ENCODE peak calls at places on chromosome 1, in six cellular contexts. T, C, Q, A, H and F are unnamed samples.

GRCh38 chr1:22503721-22504410 is 52.2 kb downstream of the ZBTB40 start:
- DNase-seq in T (no peak), C (no peak), Q (no peak), A (no peak), H (no peak), F (peak)

GRCh38 chr1:3304255-3304654 is 150.2 kb upstream of the ARHGEF16 start:
- DNase-seq in T (no peak), C (no peak), Q (no peak), A (no peak), H (no peak), F (no peak)

GRCh38 chr1:27544818-27545612 is 55.0 kb upstream of the WASF2 start:
- DNase-seq in T (peak), C (peak), Q (no peak), A (no peak), H (peak), F (peak)

GRCh38 chr1:150622219-150622975 is 7.0 kb downstream of the ENSA start:
- DNase-seq in T (peak), C (peak), Q (no peak), A (no peak), H (no peak), F (no peak)

GRCh38 chr1:221743416-221744208 is 1.7 kb upstream of the DUSP10 start:
- DNase-seq in T (no peak), C (no peak), Q (no peak), A (peak), H (no peak), F (no peak)

GRCh38 chr1:110672001-110672752 is 2.6 kb downstream of the KCNA3 start:
- DNase-seq in T (no peak), C (no peak), Q (no peak), A (peak), H (peak), F (no peak)

GRCh38 chr1:2999138-2999537 is 22.1 kb upstream of the ACTRT2 start:
- DNase-seq in T (no peak), C (no peak), Q (no peak), A (no peak), H (no peak), F (no peak)

GRCh38 chr1:51158263-51158662 is 56.2 kb downstream of the C1orf185 start:
- DNase-seq in T (no peak), C (no peak), Q (no peak), A (no peak), H (no peak), F (no peak)

GRCh38 chr1:209651148-209651547 is 1.1 kb downstream of the LAMB3 start:
- DNase-seq in T (peak), C (peak), Q (no peak), A (no peak), H (peak), F (peak)

DNA sequence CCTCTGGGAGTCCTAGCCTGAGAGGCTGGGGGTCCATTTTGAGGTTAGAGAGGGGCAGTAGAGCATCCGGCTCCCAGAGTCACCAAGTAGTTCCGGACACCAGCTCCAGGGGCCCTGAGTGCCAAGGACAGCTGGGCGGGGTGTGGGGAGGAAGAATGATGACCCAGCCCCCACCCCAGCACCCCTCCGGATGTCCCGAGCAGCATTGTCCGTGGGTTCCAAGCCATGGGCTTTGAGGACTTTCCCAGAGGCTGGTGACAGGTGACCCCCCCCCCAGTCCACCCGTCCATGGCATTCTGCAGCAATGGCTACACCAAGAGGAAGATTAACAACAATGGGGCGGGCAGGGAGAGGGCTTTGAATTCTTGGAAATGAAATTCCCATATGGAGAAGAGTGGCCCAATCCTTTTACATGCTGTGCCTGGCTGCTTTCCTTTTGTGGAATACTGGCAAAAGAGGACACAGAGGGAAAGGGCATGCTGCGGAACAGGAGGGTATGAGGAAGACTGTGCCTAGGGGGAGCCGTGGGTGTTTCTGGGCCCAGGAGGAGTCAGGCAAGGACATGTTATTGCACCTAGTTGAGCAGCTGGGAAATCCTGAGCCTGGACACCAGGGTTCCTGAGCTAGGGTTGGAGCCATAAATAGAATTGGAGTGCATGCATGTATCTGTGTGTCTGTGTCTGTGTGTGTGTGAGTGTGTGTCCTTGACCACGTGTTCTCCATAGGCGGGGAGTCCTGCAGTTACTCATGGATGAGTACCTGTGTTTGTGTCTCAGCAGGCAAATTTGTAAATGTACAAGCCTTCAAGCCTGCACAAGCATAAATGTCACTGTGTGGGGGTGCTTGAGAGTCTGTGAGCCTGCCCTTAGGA is 953 bp downstream of the ATP1A2 start:
- DNase-seq in T (peak), C (no peak), Q (no peak), A (no peak), H (no peak), F (peak)
- H3K4me3 ChIP-seq in T (peak), C (peak), Q (no peak), A (no peak), H (no peak), F (no peak)

DNA sequence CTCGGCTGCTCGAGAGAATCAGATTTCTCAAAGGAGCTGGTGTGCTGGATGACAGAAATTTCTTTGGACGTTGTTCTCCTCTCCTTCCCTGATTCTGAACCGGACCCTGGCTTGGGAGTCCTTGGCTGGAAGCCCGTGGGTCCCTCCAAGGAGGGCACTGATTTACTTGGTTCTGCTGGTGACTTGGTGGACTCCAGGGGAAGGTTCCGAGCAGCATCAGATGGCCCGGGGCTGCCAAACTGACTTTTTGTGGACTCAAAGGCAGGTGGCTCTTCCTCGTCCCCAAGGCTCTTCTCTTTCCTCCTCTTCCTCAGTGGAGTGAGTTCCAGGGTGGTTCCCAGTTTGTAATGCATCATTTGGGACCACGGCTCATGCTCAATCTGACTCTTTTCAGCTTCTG is 97.9 kb upstream of the EDN2 start:
- DNase-seq in T (no peak), C (no peak), Q (no peak), A (no peak), H (no peak), F (no peak)
- H3K4me3 ChIP-seq in T (no peak), C (no peak), Q (no peak), A (no peak), H (no peak), F (no peak)

DNA sequence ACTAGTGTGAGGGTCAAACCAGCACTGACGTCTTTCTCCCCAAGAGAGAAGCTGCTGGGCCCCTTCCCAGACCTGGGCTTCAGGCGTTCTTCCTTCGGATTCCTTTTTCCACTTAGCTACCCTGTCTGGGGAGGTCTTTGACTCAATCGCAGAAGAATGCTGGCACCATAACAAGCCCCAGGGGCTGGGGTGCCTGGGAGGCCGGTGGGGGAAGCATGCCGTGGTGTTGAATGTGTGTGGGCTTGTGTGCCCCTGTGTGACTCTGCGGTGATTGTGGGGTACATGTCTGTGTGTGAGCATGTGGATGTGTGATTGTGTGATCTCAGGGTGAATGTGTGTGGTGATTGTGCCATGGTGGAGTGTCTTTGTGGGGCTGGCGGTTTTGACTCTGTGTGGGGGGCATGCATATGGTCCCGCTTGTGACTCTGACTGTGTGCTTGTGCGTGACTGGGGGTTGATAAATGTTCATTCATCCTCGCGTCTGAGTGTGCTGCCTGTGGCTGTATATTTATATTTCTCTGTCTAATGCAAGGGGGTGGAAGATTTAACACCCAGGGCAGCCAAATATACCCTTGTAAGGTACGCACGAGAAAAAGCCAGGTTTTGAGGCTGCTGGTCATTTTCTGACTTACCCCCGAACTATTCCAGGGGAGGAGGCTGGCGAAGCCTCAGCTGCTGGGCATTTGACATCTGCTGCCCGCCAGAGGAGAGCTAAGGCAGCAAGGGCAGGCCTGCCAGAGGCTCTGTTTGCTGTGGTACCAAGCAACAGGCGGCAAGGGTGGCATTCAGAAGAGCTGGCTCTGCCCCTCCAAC is 1.1 kb upstream of the SYNC start:
- DNase-seq in T (peak), C (no peak), Q (peak), A (no peak), H (no peak), F (peak)
- H3K4me3 ChIP-seq in T (no peak), C (peak), Q (no peak), A (no peak), H (no peak), F (peak)

GRCh38 chr1:156212130-156212529 is 677 bp upstream of the PMF1 start:
- DNase-seq in T (no peak), C (no peak), Q (no peak), A (no peak), H (no peak), F (no peak)
- H3K4me3 ChIP-seq in T (peak), C (peak), Q (peak), A (peak), H (peak), F (peak)

DNA sequence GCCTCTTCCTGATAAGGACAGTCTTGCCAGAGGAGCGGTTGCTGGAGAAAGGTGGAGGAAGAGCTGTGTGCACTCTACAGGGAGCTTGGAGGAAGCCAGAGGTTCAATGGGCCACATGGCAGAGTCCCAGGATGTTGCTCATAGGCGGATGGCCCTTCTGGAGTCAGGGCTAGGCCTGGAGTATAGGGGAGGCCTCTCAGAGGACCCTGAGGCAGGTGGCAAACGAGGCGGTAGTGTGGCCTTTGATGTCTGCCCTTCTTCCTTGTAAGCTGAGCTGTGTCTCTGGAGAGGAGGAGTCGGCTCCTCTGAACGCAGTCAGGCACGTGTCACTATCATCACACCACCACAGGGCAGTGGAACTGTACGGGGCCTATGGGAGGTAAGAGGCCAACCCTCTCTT is 8.6 kb downstream of the PKP1 start:
- DNase-seq in T (no peak), C (no peak), Q (no peak), A (no peak), H (no peak), F (no peak)
- H3K4me3 ChIP-seq in T (no peak), C (no peak), Q (no peak), A (no peak), H (no peak), F (no peak)

GRCh38 chr1:153888518-153888917 is 34.3 kb downstream of the GATAD2B start:
- DNase-seq in T (no peak), C (no peak), Q (no peak), A (no peak), H (no peak), F (peak)
- H3K4me3 ChIP-seq in T (no peak), C (no peak), Q (no peak), A (no peak), H (no peak), F (no peak)

GRCh38 chr1:184153731-184154130 is 102.2 kb downstream of the TSEN15 start:
- DNase-seq in T (no peak), C (no peak), Q (no peak), A (no peak), H (no peak), F (no peak)

GRCh38 chr1:184150776-184151531 is 99.4 kb downstream of the TSEN15 start:
- DNase-seq in T (peak), C (peak), Q (no peak), A (no peak), H (no peak), F (peak)

GRCh38 chr1:184152944-184153343 is 101.4 kb downstream of the TSEN15 start:
- DNase-seq in T (no peak), C (no peak), Q (no peak), A (no peak), H (no peak), F (no peak)

GRCh38 chr1:184156521-184157395 is 105.2 kb downstream of the TSEN15 start:
- DNase-seq in T (no peak), C (no peak), Q (no peak), A (no peak), H (no peak), F (no peak)

DNA sequence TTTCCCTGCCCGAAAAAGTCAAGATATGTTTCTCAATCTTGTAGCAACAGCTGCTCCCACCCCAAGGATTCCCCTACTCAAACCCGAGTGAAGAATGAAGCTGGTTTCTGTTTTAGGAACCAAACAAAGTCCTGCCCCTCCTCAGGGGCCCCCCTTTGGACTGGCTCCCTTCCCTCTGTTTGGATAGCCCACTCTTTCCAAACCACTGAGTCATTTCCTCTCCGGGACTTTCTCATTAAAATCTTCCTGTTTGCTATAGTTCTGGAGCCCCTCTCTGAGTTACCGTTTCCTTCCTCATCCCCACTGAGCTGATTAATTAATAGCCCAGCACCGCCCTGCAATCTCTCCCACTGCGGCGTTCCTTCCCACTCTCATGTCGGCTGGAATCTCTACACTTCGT is 101.0 kb downstream of the TSEN15 start:
- DNase-seq in T (peak), C (no peak), Q (no peak), A (no peak), H (no peak), F (peak)
- H3K4me3 ChIP-seq in T (peak), C (peak), Q (peak), A (no peak), H (no peak), F (peak)

GRCh38 chr1:157155658-157156057 is 17.5 kb upstream of the ETV3 start:
- DNase-seq in T (peak), C (no peak), Q (no peak), A (no peak), H (no peak), F (no peak)
- H3K4me3 ChIP-seq in T (peak), C (peak), Q (peak), A (no peak), H (no peak), F (no peak)

GRCh38 chr1:152111515-152111968 is 3.7 kb downstream of the TCHH start:
- DNase-seq in T (peak), C (no peak), Q (peak), A (no peak), H (no peak), F (peak)
- H3K4me3 ChIP-seq in T (peak), C (peak), Q (peak), A (no peak), H (peak), F (peak)